ENCODE peak calls at places on chromosome 1, in five cellular contexts. One of them, this sample, is unnamed.

GRCh38 chr1:96388421-96389310 is 332.9 kb upstream of the PTBP2 start:
- DNase-seq in left ventricle myocardium inferior: no peak
- DNase-seq in GM19239: no peak
- DNase-seq in activated T-cell treated with anti-CD3 and anti-CD28 coated beads for 4 hours: no peak
- DNase-seq in GM13976: no peak
- DNase-seq in this sample: no peak

GRCh38 chr1:11316701-11317100 is 43.7 kb downstream of the UBIAD1 start:
- DNase-seq in GM13976: no peak
- DNase-seq in activated T-cell treated with anti-CD3 and anti-CD28 coated beads for 4 hours: no peak
- DNase-seq in left ventricle myocardium inferior: no peak
- DNase-seq in GM19239: no peak
- DNase-seq in this sample: no peak

GRCh38 chr1:208170252-208170651 is 73.9 kb downstream of the PLXNA2 start:
- DNase-seq in GM19239: no peak
- DNase-seq in activated T-cell treated with anti-CD3 and anti-CD28 coated beads for 4 hours: no peak
- DNase-seq in GM13976: no peak
- DNase-seq in left ventricle myocardium inferior: no peak
- DNase-seq in this sample: no peak

GRCh38 chr1:205316179-205316578 is 5.4 kb downstream of the NUAK2 start:
- DNase-seq in GM13976: no peak
- DNase-seq in GM19239: no peak
- DNase-seq in left ventricle myocardium inferior: no peak
- DNase-seq in activated T-cell treated with anti-CD3 and anti-CD28 coated beads for 4 hours: no peak
- DNase-seq in this sample: no peak

GRCh38 chr1:149917590-149918144 is at the start of gene SV2A:
- DNase-seq in activated T-cell treated with anti-CD3 and anti-CD28 coated beads for 4 hours: peak; percentile 18
- DNase-seq in GM19239: no peak
- DNase-seq in left ventricle myocardium inferior: no peak
- DNase-seq in GM13976: peak; percentile 63
- DNase-seq in this sample: peak; percentile 71

GRCh38 chr1:204348722-204349121 is 11.0 kb downstream of the PLEKHA6 start:
- DNase-seq in left ventricle myocardium inferior: peak; percentile 85
- DNase-seq in GM19239: no peak
- DNase-seq in activated T-cell treated with anti-CD3 and anti-CD28 coated beads for 4 hours: no peak
- DNase-seq in GM13976: peak; percentile 36
- DNase-seq in this sample: no peak

GRCh38 chr1:159802060-159802459 is at the start of gene FCRL6:
- DNase-seq in GM19239: no peak
- DNase-seq in GM13976: no peak
- DNase-seq in left ventricle myocardium inferior: no peak
- DNase-seq in activated T-cell treated with anti-CD3 and anti-CD28 coated beads for 4 hours: no peak
- DNase-seq in this sample: no peak

GRCh38 chr1:199914546-199914945 is 113.0 kb upstream of the NR5A2 start:
- DNase-seq in GM13976: no peak
- DNase-seq in left ventricle myocardium inferior: no peak
- DNase-seq in activated T-cell treated with anti-CD3 and anti-CD28 coated beads for 4 hours: no peak
- DNase-seq in GM19239: no peak
- DNase-seq in this sample: no peak

GRCh38 chr1:185157599-185158469 is 867 bp downstream of the SWT1 start:
- DNase-seq in GM13976: no peak
- DNase-seq in left ventricle myocardium inferior: no peak
- DNase-seq in activated T-cell treated with anti-CD3 and anti-CD28 coated beads for 4 hours: no peak
- DNase-seq in GM19239: no peak
- DNase-seq in this sample: peak; percentile 24

GRCh38 chr1:41358152-41358937 is 2.9 kb upstream of the FOXO6 start:
- DNase-seq in activated T-cell treated with anti-CD3 and anti-CD28 coated beads for 4 hours: no peak
- DNase-seq in left ventricle myocardium inferior: peak; percentile 73
- DNase-seq in GM13976: no peak
- DNase-seq in GM19239: no peak
- DNase-seq in this sample: no peak